ENCODE peak calls at places on chromosome 6, in eight cellular contexts. F is globus pallidus; G is HT1080; E is left kidney; B is activated CD8-positive, alpha-beta memory T cell treated with anti-CD3 and anti-CD28 coated beads, Interleukin-2, amount 10 ng/mL, durations not matched to agents 7 days and 5 days; I is HL-60; D is effector memory CD8-positive, alpha-beta T cell; A is NT2/D1. K is an unnamed sample.

GRCh38 chr6:87213364-87213763 is 58.0 kb downstream of the ZNF292 start:
- DNase-seq in F (no peak), G (no peak), E (no peak), B (no peak), I (no peak), D (no peak), A (no peak), K (no peak)

GRCh38 chr6:161292650-161293281 is 18.9 kb upstream of the AGPAT4 start:
- DNase-seq in F (no peak), G (no peak), E (no peak), B (no peak), I (no peak), D (no peak), A (no peak), K (no peak)

GRCh38 chr6:39225946-39226437 is 3.3 kb downstream of the KCNK5 start:
- DNase-seq in F (no peak), G (peak), E (no peak), B (peak), I (peak), D (peak), A (no peak), K (no peak)

GRCh38 chr6:7144810-7145209 is 37.0 kb downstream of the RREB1 start:
- DNase-seq in F (no peak), G (no peak), E (no peak), B (no peak), I (no peak), D (no peak), A (no peak), K (no peak)

GRCh38 chr6:44056392-44057237 is 70.6 kb downstream of the MRPL14 start:
- DNase-seq in F (no peak), G (peak), E (no peak), B (no peak), I (no peak), D (no peak), A (no peak), K (no peak)

GRCh38 chr6:112357801-112358200 is 10.7 kb downstream of the RFPL4B start:
- DNase-seq in F (no peak), G (peak), E (no peak), B (no peak), I (no peak), D (no peak), A (no peak), K (peak)

GRCh38 chr6:43886067-43886461 is 116.1 kb downstream of the VEGFA start:
- DNase-seq in F (no peak), G (no peak), E (no peak), B (no peak), I (no peak), D (no peak), A (no peak), K (no peak)

GRCh38 chr6:128487055-128487454 is 33.3 kb downstream of the PTPRK start:
- DNase-seq in F (no peak), G (no peak), E (no peak), B (no peak), I (no peak), D (no peak), A (no peak), K (no peak)

GRCh38 chr6:7566617-7567173 is 23.3 kb upstream of the SNRNP48 start:
- DNase-seq in F (no peak), G (no peak), E (no peak), B (no peak), I (no peak), D (no peak), A (no peak), K (no peak)

GRCh38 chr6:109372070-109372585 is 10.1 kb downstream of the CD164 start:
- DNase-seq in F (no peak), G (no peak), E (no peak), B (no peak), I (no peak), D (no peak), A (no peak), K (no peak)

GRCh38 chr6:24357336-24358218 is at the start of gene DCDC2:
- DNase-seq in F (no peak), G (no peak), E (peak), B (peak), I (no peak), D (peak), A (no peak), K (no peak)

GRCh38 chr6:139820191-139820590 is 445.7 kb upstream of the CITED2 start:
- DNase-seq in F (no peak), G (peak), E (peak), B (no peak), I (no peak), D (no peak), A (no peak), K (peak)

GRCh38 chr6:170420791-170421776 is 114.5 kb downstream of the FAM120B start:
- DNase-seq in F (no peak), G (no peak), E (no peak), B (no peak), I (no peak), D (no peak), A (no peak), K (no peak)

GRCh38 chr6:1797801-1798200 is 188.1 kb downstream of the FOXC1 start:
- DNase-seq in F (no peak), G (peak), E (no peak), B (no peak), I (no peak), D (no peak), A (no peak), K (no peak)

GRCh38 chr6:134553941-134554340 is 236.0 kb upstream of the SGK1 start:
- DNase-seq in F (no peak), G (no peak), E (no peak), B (no peak), I (no peak), D (no peak), A (no peak), K (peak)

GRCh38 chr6:53741417-53741816 is 53.4 kb upstream of the LRRC1 start:
- DNase-seq in F (no peak), G (no peak), E (no peak), B (peak), I (peak), D (no peak), A (no peak), K (no peak)

GRCh38 chr6:87623248-87623647 is 33.3 kb downstream of the ORC3 start:
- DNase-seq in F (no peak), G (no peak), E (no peak), B (no peak), I (no peak), D (no peak), A (no peak), K (no peak)

GRCh38 chr6:35184580-35185301 is 29.0 kb upstream of the SCUBE3 start:
- DNase-seq in F (no peak), G (no peak), E (no peak), B (no peak), I (no peak), D (no peak), A (no peak), K (no peak)

GRCh38 chr6:82248233-82248735 is 740 bp upstream of the IBTK start:
- DNase-seq in F (peak), G (peak), E (peak), B (peak), I (no peak), D (no peak), A (no peak), K (peak)

GRCh38 chr6:25659633-25660368 is 7.8 kb downstream of the SCGN start:
- DNase-seq in F (no peak), G (no peak), E (no peak), B (no peak), I (no peak), D (no peak), A (no peak), K (no peak)

GRCh38 chr6:113855500-113856010 is 1.6 kb upstream of the MARCKS start:
- DNase-seq in F (peak), G (no peak), E (peak), B (no peak), I (peak), D (no peak), A (no peak), K (no peak)

GRCh38 chr6:16725145-16725864 is 36.0 kb downstream of the ATXN1 start:
- DNase-seq in F (no peak), G (peak), E (no peak), B (no peak), I (no peak), D (no peak), A (no peak), K (peak)

GRCh38 chr6:130760006-130760405 is 67.2 kb upstream of the SMLR1 start:
- DNase-seq in F (no peak), G (peak), E (peak), B (no peak), I (no peak), D (no peak), A (peak), K (no peak)

GRCh38 chr6:10403385-10404106 is 11.3 kb downstream of the TFAP2A start:
- DNase-seq in F (no peak), G (peak), E (no peak), B (no peak), I (no peak), D (no peak), A (no peak), K (no peak)

GRCh38 chr6:131281471-131282270 is 146.4 kb downstream of the AKAP7 start:
- DNase-seq in F (peak), G (no peak), E (peak), B (peak), I (peak), D (peak), A (no peak), K (no peak)

GRCh38 chr6:170152111-170152926 is 138.6 kb downstream of the DLL1 start:
- DNase-seq in F (peak), G (no peak), E (no peak), B (no peak), I (no peak), D (no peak), A (peak), K (no peak)

GRCh38 chr6:113645576-113645970 is 211.6 kb upstream of the MARCKS start:
- DNase-seq in F (no peak), G (peak), E (peak), B (no peak), I (no peak), D (no peak), A (no peak), K (peak)

GRCh38 chr6:4274382-4275082 is 139.2 kb upstream of the ECI2 start:
- DNase-seq in F (no peak), G (peak), E (no peak), B (no peak), I (no peak), D (no peak), A (no peak), K (no peak)

GRCh38 chr6:159693894-159694545 is 979 bp upstream of the SOD2 start:
- DNase-seq in F (peak), G (peak), E (peak), B (peak), I (peak), D (peak), A (no peak), K (no peak)

GRCh38 chr6:19824058-19824807 is 12.9 kb upstream of the ID4 start:
- DNase-seq in F (no peak), G (no peak), E (no peak), B (no peak), I (no peak), D (no peak), A (no peak), K (no peak)

GRCh38 chr6:108712946-108713345 is 135.3 kb upstream of the ARMC2 start:
- DNase-seq in F (no peak), G (no peak), E (no peak), B (no peak), I (peak), D (no peak), A (no peak), K (no peak)

GRCh38 chr6:55937227-55937626 is 61.8 kb upstream of the BMP5 start:
- DNase-seq in F (no peak), G (no peak), E (no peak), B (no peak), I (peak), D (no peak), A (no peak), K (no peak)

GRCh38 chr6:17740559-17741220 is 34.0 kb upstream of the NUP153 start:
- DNase-seq in F (no peak), G (no peak), E (no peak), B (no peak), I (no peak), D (no peak), A (no peak), K (no peak)

GRCh38 chr6:31585531-31585930 is 546 bp upstream of the LST1 start:
- DNase-seq in F (no peak), G (no peak), E (no peak), B (peak), I (peak), D (no peak), A (no peak), K (no peak)

GRCh38 chr6:88840289-88840688 is 123.1 kb downstream of the RNGTT start:
- DNase-seq in F (no peak), G (no peak), E (no peak), B (no peak), I (no peak), D (no peak), A (no peak), K (no peak)

GRCh38 chr6:44022296-44022661 is 105.0 kb downstream of the MRPL14 start:
- DNase-seq in F (no peak), G (peak), E (no peak), B (no peak), I (no peak), D (no peak), A (no peak), K (no peak)